ENCODE peak calls at places on chromosomes 5 and 9, in four cellular contexts. F is HEK293T, J is HepG2, M is K562. W is an unnamed sample.

GRCh38 chr5:126195410-126196100 is 227.7 kb upstream of the GRAMD2B start:
- DNase-seq in F (no peak), J (no peak), M (no peak), W (no peak)

GRCh38 chr9:109463924-109464625 is 34.0 kb downstream of the PTPN3 start:
- DNase-seq in F (no peak), J (no peak), M (no peak), W (no peak)

GRCh38 chr9:7297521-7297920 is 502.1 kb downstream of the DMAC1 start:
- DNase-seq in F (no peak), J (no peak), M (no peak), W (no peak)

GRCh38 chr9:134855231-134855899 is 25.2 kb upstream of the FCN2 start:
- DNase-seq in F (no peak), J (no peak), M (no peak), W (no peak)

GRCh38 chr9:122619996-122620395 is 5.5 kb downstream of the OR1Q1 start:
- DNase-seq in F (no peak), J (no peak), M (no peak), W (no peak)

GRCh38 chr9:89864731-89865130 is 259.9 kb downstream of the GADD45G start:
- DNase-seq in F (no peak), J (no peak), M (no peak), W (no peak)

GRCh38 chr5:84599964-84600363 is 215.3 kb upstream of the EDIL3 start:
- DNase-seq in F (no peak), J (no peak), M (no peak), W (peak)

GRCh38 chr9:112104401-112104800 is 70.7 kb downstream of the SUSD1 start:
- DNase-seq in F (no peak), J (no peak), M (no peak), W (no peak)

GRCh38 chr5:93267276-93267675 is 313.7 kb downstream of the NR2F1-AS1 start:
- DNase-seq in F (no peak), J (no peak), M (no peak), W (no peak)

GRCh38 chr5:132079081-132079480 is 5.5 kb downstream of the CSF2 start:
- DNase-seq in F (no peak), J (no peak), M (no peak), W (no peak)

GRCh38 chr5:154523704-154524103 is 45.7 kb upstream of the HAND1 start:
- DNase-seq in F (peak), J (no peak), M (no peak), W (no peak)

GRCh38 chr5:113510836-113511451 is 2.5 kb upstream of the YTHDC2 start:
- DNase-seq in F (no peak), J (peak), M (no peak), W (no peak)

GRCh38 chr9:128102861-128103588 is 24.5 kb downstream of the PTGES2 start:
- DNase-seq in F (no peak), J (peak), M (no peak), W (no peak)

GRCh38 chr5:170746952-170747340 is 36.6 kb upstream of the GABRP start:
- DNase-seq in F (no peak), J (no peak), M (no peak), W (no peak)

GRCh38 chr5:6812800-6813731 is 99.8 kb downstream of the TENT4A start:
- DNase-seq in F (no peak), J (no peak), M (no peak), W (no peak)

GRCh38 chr9:132135456-132135855 is 26.4 kb upstream of the NTNG2 start:
- DNase-seq in F (no peak), J (no peak), M (no peak), W (no peak)
- TF ChIP-seq SP1 in F (no peak), J (no peak), M (no peak), W (no peak)

GRCh38 chr5:135233477-135233876 is 165.6 kb downstream of the MACROH2A1 start:
- DNase-seq in F (no peak), J (no peak), M (no peak), W (no peak)
- TF ChIP-seq ELF4 in F (no peak), J (no peak), M (no peak), W (no peak)

GRCh38 chr9:2602704-2603116 is 18.9 kb upstream of the VLDLR start:
- DNase-seq in F (no peak), J (no peak), M (no peak), W (no peak)

GRCh38 chr9:2599896-2600295 is 21.7 kb upstream of the VLDLR start:
- DNase-seq in F (no peak), J (no peak), M (no peak), W (no peak)

GRCh38 chr9:2600307-2600706 is 21.3 kb upstream of the VLDLR start:
- DNase-seq in F (no peak), J (no peak), M (no peak), W (no peak)

GRCh38 chr9:2603621-2604020 is 18.0 kb upstream of the VLDLR start:
- DNase-seq in F (no peak), J (no peak), M (no peak), W (no peak)

DNA sequence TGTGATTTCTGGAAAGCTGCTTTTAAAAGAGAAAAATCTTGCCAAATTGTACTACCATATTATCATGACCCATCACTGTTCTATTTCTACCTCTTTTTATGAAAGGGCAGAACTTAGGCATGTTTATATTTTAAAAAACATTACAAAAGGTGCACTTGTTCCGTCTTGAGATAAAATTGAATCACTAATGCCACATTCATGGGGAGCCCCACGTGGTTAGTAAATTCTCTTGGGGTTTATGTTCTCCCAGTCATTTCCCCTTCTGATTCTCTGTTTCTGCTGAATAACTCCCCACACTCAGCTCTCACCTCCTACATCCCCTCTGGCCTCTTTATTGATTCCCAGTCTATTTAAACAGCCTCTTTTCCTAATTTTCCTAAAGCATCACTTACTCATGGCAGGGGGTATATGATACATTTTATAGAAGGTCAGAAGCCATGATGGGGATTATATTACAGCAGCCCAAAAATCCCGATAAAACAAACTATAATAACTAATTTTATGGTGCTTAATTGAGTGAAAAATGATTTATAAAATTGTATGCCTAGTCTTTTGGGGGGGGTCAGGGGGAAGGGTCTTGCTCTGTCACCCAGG is 19.7 kb upstream of the VLDLR start:
- DNase-seq in F (no peak), J (no peak), M (no peak), W (no peak)
- TF ChIP-seq SP1 in F (no peak), J (no peak), M (no peak), W (no peak)

GRCh38 chr9:78811562-78812276 is 514.8 kb downstream of the PSAT1 start:
- DNase-seq in F (no peak), J (no peak), M (no peak), W (no peak)
- TF ChIP-seq ELF4 in F (no peak), J (no peak), M (no peak), W (no peak)

GRCh38 chr5:2898661-2899060 is 147.2 kb upstream of the IRX2 start:
- DNase-seq in F (no peak), J (no peak), M (no peak), W (no peak)
- TF ChIP-seq SP1 in F (no peak), J (no peak), M (no peak), W (no peak)

GRCh38 chr5:71859515-71859914 is 140.4 kb downstream of the CARTPT start:
- DNase-seq in F (no peak), J (no peak), M (no peak), W (no peak)
- TF ChIP-seq ELF4 in F (no peak), J (no peak), M (no peak), W (no peak)

GRCh38 chr9:19201899-19202891 is 28.3 kb upstream of the DENND4C start:
- DNase-seq in F (peak), J (peak), M (no peak), W (no peak)
- TF ChIP-seq SP1 in F (no peak), J (no peak), M (no peak), W (no peak)